ENCODE peak calls at places on chromosomes 5 and 9, in four cellular contexts. O, B, K and M are unnamed samples.
A peak's percentile ranks its signal among the peaks of the same experiment; 100 is the strongest.

GRCh38 chr5:13248236-13248635 is 696.3 kb downstream of the DNAH5 start:
- DNase-seq in O (no peak), B (no peak), K (no peak), M (no peak)

GRCh38 chr5:164204338-164204946 is 699.0 kb downstream of the MAT2B start:
- DNase-seq in O (peak; percentile 75), B (no peak), K (no peak), M (no peak)

GRCh38 chr5:145471831-145472616 is 363.1 kb downstream of the PRELID2 start:
- DNase-seq in O (peak; percentile 36), B (no peak), K (peak; percentile 40), M (peak; percentile 32)

GRCh38 chr9:33159760-33160127 is 7.4 kb downstream of the B4GALT1 start:
- DNase-seq in O (peak; percentile 92), B (no peak), K (no peak), M (no peak)

GRCh38 chr9:97903168-97903567 is 19.1 kb downstream of the TRMO start:
- DNase-seq in O (no peak), B (no peak), K (no peak), M (no peak)

GRCh38 chr5:76542236-76542635 is 81.0 kb downstream of the F2RL2 start:
- DNase-seq in O (no peak), B (no peak), K (no peak), M (no peak)

GRCh38 chr5:149667084-149667826 is 62.9 kb upstream of the PPARGC1B start:
- DNase-seq in O (peak; percentile 7), B (peak; percentile 57), K (peak; percentile 57), M (peak; percentile 64)

GRCh38 chr9:78692871-78693270 is 395.9 kb downstream of the PSAT1 start:
- DNase-seq in O (peak; percentile 60), B (no peak), K (no peak), M (no peak)

GRCh38 chr9:92736816-92737606 is 27.6 kb downstream of the BICD2 start:
- DNase-seq in O (peak; percentile 28), B (no peak), K (no peak), M (no peak)

GRCh38 chr5:54663876-54664275 is 146.3 kb downstream of the SNX18 start:
- DNase-seq in O (peak; percentile 96), B (no peak), K (no peak), M (no peak)

GRCh38 chr9:34124103-34124502 is 2.4 kb downstream of the DCAF12 start:
- DNase-seq in O (no peak), B (no peak), K (no peak), M (no peak)

GRCh38 chr9:90099262-90099982 is 494.6 kb downstream of the GADD45G start:
- DNase-seq in O (peak; percentile 13), B (no peak), K (no peak), M (peak; percentile 73)

GRCh38 chr9:17802249-17802857 is 223.5 kb downstream of the SH3GL2 start:
- DNase-seq in O (peak; percentile 16), B (no peak), K (no peak), M (peak; percentile 39)

GRCh38 chr9:13427587-13427986 is 148.1 kb upstream of the MPDZ start:
- DNase-seq in O (peak; percentile 50), B (no peak), K (no peak), M (peak; percentile 24)

GRCh38 chr5:10333154-10334006 is 20.1 kb upstream of the MARCHF6 start:
- DNase-seq in O (peak; percentile 26), B (no peak), K (peak; percentile 58), M (peak; percentile 85)

GRCh38 chr9:127396808-127397721 is at the start of gene SLC2A8:
- DNase-seq in O (peak; percentile 99), B (peak; percentile 97), K (peak; percentile 100), M (peak; percentile 100)

GRCh38 chr9:114525505-114525904 is 20.2 kb upstream of the WHRN start:
- DNase-seq in O (peak; percentile 82), B (no peak), K (no peak), M (no peak)

GRCh38 chr9:137381501-137382443 is 41.2 kb downstream of the EXD3 start:
- DNase-seq in O (no peak), B (no peak), K (no peak), M (no peak)

GRCh38 chr9:37342493-37342892 is 80.0 kb upstream of the GRHPR start:
- DNase-seq in O (no peak), B (no peak), K (no peak), M (no peak)

GRCh38 chr9:94812343-94812742 is 85.8 kb downstream of the AOPEP start:
- DNase-seq in O (peak; percentile 77), B (no peak), K (no peak), M (no peak)

GRCh38 chr5:23445573-23445972 is 61.8 kb upstream of the PRDM9 start:
- DNase-seq in O (no peak), B (no peak), K (no peak), M (no peak)

GRCh38 chr9:88322906-88323566 is 65.2 kb upstream of the SPIN1 start:
- DNase-seq in O (peak; percentile 29), B (no peak), K (no peak), M (no peak)